ENCODE peak calls at places on chromosomes 12 and 14, in seven cellular contexts. O is tibial artery, F is K562, B is AG09309, I is cardiac muscle cell, N is Peyer's patch, G is thoracic aorta. Q is an unnamed sample.

GRCh38 chr12:107503129-107503850 is 182.3 kb upstream of the PWP1 start:
- DNase-seq in O (no peak), F (no peak), B (no peak), I (no peak), N (no peak), G (no peak), Q (no peak)

GRCh38 chr14:97143456-97143855 is 346.3 kb downstream of the VRK1 start:
- DNase-seq in O (no peak), F (no peak), B (no peak), I (no peak), N (no peak), G (no peak), Q (no peak)

GRCh38 chr14:50714452-50715073 is 46.5 kb upstream of the SAV1 start:
- DNase-seq in O (no peak), F (peak), B (no peak), I (peak), N (no peak), G (no peak), Q (no peak)

GRCh38 chr12:26863515-26863914 is 30.5 kb upstream of the ITPR2 start:
- DNase-seq in O (no peak), F (no peak), B (no peak), I (no peak), N (no peak), G (no peak), Q (no peak)

GRCh38 chr12:43255642-43256041 is 296.4 kb downstream of the ADAMTS20 start:
- DNase-seq in O (no peak), F (no peak), B (no peak), I (no peak), N (no peak), G (no peak), Q (no peak)

GRCh38 chr14:69242311-69243224 is 17.4 kb upstream of the GALNT16 start:
- DNase-seq in O (peak), F (peak), B (peak), I (peak), N (peak), G (no peak), Q (peak)

GRCh38 chr14:64701660-64702059 is 2.6 kb upstream of the PLEKHG3 start:
- DNase-seq in O (peak), F (no peak), B (no peak), I (no peak), N (no peak), G (no peak), Q (no peak)

GRCh38 chr12:10641735-10642500 is 28.5 kb upstream of the MAGOHB start:
- DNase-seq in O (no peak), F (no peak), B (no peak), I (no peak), N (no peak), G (no peak), Q (no peak)

GRCh38 chr12:571795-572531 is 91.3 kb downstream of the NINJ2 start:
- DNase-seq in O (peak), F (no peak), B (no peak), I (no peak), N (no peak), G (no peak), Q (no peak)

GRCh38 chr12:83945871-83946270 is 966.7 kb downstream of the SLC6A15 start:
- DNase-seq in O (no peak), F (no peak), B (peak), I (no peak), N (no peak), G (no peak), Q (no peak)

GRCh38 chr12:14814082-14814481 is at the start of gene SMCO3:
- DNase-seq in O (no peak), F (no peak), B (no peak), I (no peak), N (no peak), G (no peak), Q (no peak)

GRCh38 chr12:75660805-75661404 is 149.5 kb upstream of the KRR1 start:
- DNase-seq in O (no peak), F (no peak), B (no peak), I (no peak), N (no peak), G (no peak), Q (no peak)

GRCh38 chr12:57543666-57544065 is 3.3 kb downstream of the DCTN2 start:
- DNase-seq in O (peak), F (no peak), B (no peak), I (no peak), N (no peak), G (no peak), Q (no peak)

GRCh38 chr12:99281277-99281676 is 366.3 kb upstream of the GARIN6 start:
- DNase-seq in O (no peak), F (no peak), B (no peak), I (no peak), N (no peak), G (no peak), Q (no peak)

GRCh38 chr12:54579696-54580333 is 8.6 kb downstream of the PPP1R1A start:
- DNase-seq in O (peak), F (peak), B (no peak), I (peak), N (peak), G (peak), Q (peak)

GRCh38 chr14:105281354-105282097 is 19.3 kb downstream of the BRF1 start:
- DNase-seq in O (no peak), F (peak), B (peak), I (peak), N (no peak), G (no peak), Q (no peak)
- TF ChIP-seq CTCF in O (peak), F (peak), B (peak), I (peak), N (peak), G (peak), Q (peak)

GRCh38 chr12:122526683-122527477 is at the start of the genes KNTC1 and RSRC2:
- DNase-seq in O (peak), F (peak), B (peak), I (peak), N (peak), G (peak), Q (peak)
- TF ChIP-seq CTCF in O (no peak), F (no peak), B (no peak), I (no peak), N (no peak), G (no peak), Q (no peak)

GRCh38 chr12:6553051-6553868 is 2.6 kb downstream of the IFFO1 start:
- DNase-seq in O (peak), F (no peak), B (peak), I (no peak), N (no peak), G (no peak), Q (peak)

GRCh38 chr12:6554990-6555691 is 701 bp downstream of the IFFO1 start:
- DNase-seq in O (no peak), F (no peak), B (no peak), I (no peak), N (no peak), G (no peak), Q (no peak)

GRCh38 chr12:6552140-6552551 is 3.7 kb downstream of the IFFO1 start:
- DNase-seq in O (peak), F (no peak), B (no peak), I (peak), N (no peak), G (no peak), Q (no peak)

GRCh38 chr12:6556857-6557256 is 1.0 kb upstream of the IFFO1 start:
- DNase-seq in O (no peak), F (no peak), B (no peak), I (no peak), N (no peak), G (no peak), Q (no peak)

GRCh38 chr12:6554168-6554989 is 1.5 kb downstream of the IFFO1 start:
- DNase-seq in O (peak), F (peak), B (no peak), I (peak), N (peak), G (no peak), Q (peak)
- TF ChIP-seq CTCF in O (peak), F (peak), B (peak), I (peak), N (peak), G (peak), Q (peak)

GRCh38 chr14:21891921-21892320 is 218.3 kb upstream of the OR4E1 start:
- DNase-seq in O (no peak), F (no peak), B (no peak), I (no peak), N (no peak), G (no peak), Q (no peak)

DNA sequence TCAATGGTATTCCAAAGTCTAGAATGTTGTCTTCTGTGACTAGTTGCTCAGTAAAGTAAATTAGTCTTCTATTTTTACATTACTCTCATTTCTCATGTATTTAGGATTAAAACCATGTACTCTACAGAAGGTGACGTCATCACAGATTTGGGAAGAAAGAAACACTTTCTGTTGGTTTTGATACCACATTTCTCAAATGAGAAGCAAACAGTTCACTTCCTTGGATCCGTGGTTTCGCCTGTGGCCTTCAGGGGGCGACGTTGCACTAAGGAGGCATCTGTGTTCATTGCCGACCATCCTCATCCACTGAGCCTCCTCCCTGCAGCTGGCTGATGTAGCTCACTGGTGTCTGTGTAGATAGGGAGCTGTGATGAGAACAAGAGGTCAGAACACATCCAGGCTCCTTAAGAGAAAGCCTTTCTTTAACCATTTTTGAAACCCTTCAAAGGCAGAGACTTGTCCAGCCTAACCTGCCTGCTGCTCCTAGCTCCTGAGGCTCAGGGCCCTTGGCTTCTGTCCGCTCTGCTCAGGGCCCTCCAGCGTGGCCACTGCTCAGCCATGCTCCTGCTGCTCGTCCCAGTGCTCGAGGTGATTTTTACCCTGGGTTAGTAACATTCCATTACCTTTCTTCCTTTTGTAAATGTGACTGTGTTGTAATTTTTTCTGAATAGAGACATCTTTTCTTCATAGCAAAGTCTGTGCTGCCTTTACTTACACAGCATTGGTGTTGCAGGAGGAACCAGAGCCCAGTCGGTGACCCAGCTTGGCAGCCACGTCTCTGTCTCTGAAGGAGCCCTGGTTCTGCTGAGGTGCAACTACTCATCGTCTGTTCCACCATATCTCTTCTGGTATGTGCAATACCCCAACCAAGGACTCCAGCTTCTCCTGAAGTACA is 220.6 kb upstream of the OR4E1 start:
- DNase-seq in O (no peak), F (peak), B (no peak), I (peak), N (peak), G (no peak), Q (peak)
- TF ChIP-seq CTCF in O (no peak), F (no peak), B (no peak), I (peak), N (no peak), G (no peak), Q (peak)

GRCh38 chr12:67413577-67413976 is 144.4 kb downstream of the CAND1 start:
- DNase-seq in O (no peak), F (no peak), B (no peak), I (no peak), N (no peak), G (no peak), Q (peak)

GRCh38 chr12:67411562-67411961 is 142.4 kb downstream of the CAND1 start:
- DNase-seq in O (no peak), F (no peak), B (no peak), I (no peak), N (no peak), G (no peak), Q (no peak)

GRCh38 chr12:67419810-67420209 is 150.7 kb downstream of the CAND1 start:
- DNase-seq in O (no peak), F (no peak), B (no peak), I (no peak), N (no peak), G (no peak), Q (no peak)

GRCh38 chr12:67414011-67414715 is 145.0 kb downstream of the CAND1 start:
- DNase-seq in O (no peak), F (no peak), B (no peak), I (no peak), N (no peak), G (no peak), Q (no peak)

GRCh38 chr12:67415473-67415872 is 146.3 kb downstream of the CAND1 start:
- DNase-seq in O (no peak), F (peak), B (peak), I (peak), N (no peak), G (no peak), Q (no peak)
- TF ChIP-seq CTCF in O (peak), F (peak), B (peak), I (peak), N (no peak), G (no peak), Q (no peak)

DNA sequence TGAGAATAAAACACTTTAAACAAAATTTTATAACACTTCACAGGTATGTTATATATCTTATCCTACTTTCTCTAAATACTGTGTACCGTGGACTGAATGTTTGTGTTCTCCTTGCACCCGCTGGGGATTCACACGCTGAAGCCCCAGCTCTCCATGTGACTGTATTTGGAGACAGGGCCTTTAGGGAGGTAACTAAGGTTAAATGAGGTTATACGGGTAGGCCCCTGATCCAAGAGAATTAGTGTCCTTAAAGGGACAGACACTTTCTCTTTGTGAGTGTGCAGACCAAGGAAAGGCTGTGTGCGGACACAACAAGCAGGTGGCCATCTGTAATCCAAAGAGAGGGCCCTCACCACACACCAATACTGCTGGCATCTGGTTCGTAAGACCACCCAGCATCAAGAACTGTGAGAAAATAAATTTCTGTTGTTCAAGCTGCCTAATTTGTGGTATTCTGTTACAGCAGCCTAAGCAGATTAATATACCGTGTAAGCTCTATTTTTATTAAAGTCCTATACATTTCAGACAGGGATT is 70.1 kb upstream of the TTC7B start:
- DNase-seq in O (no peak), F (peak), B (no peak), I (no peak), N (no peak), G (no peak), Q (no peak)
- TF ChIP-seq CTCF in O (no peak), F (no peak), B (no peak), I (no peak), N (no peak), G (no peak), Q (no peak)

DNA sequence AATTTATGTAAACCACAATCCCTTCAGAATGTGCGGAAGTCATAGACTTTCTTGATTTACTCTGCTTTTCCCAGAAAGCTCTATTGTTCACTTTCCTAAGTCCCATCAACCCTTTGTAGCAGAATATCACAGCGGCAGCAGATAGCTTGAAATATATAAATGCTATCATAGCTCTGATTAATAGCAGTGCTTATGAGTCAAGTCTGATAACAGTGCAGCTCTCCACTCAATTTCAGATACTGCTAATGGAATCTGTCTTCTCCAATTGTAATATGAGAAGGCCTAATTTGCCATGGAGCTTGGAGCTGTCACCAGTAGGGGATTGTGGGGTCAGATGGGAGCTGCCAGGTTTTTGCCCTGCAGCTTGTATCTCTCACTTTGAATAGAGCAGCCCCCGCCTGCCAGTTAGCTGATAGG is 10.9 kb downstream of the TMEM260 start:
- DNase-seq in O (no peak), F (no peak), B (no peak), I (peak), N (no peak), G (no peak), Q (peak)
- TF ChIP-seq CTCF in O (no peak), F (no peak), B (no peak), I (no peak), N (no peak), G (no peak), Q (no peak)

DNA sequence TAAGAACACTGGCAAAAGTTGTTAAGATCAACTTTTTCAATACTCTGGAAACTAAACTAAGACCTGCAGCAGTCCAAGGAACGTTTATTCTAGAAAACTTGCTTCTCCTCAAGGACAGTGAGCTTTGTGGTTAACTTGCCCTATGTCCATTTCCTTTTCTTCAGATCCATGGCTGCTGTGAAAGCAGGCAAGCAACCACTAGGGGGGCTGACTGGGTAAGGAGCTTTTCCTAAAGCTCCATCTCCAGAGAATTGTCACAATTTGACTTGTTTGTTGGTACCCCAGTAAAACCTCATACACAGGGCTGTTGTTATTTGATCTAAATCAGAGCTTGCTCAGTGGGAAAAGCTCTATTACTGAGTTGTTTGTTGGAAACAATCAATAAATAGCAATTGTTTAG is 10.1 kb upstream of the RPL10L start:
- DNase-seq in O (no peak), F (no peak), B (no peak), I (no peak), N (no peak), G (no peak), Q (no peak)
- TF ChIP-seq CTCF in O (no peak), F (no peak), B (no peak), I (no peak), N (no peak), G (no peak), Q (peak)

DNA sequence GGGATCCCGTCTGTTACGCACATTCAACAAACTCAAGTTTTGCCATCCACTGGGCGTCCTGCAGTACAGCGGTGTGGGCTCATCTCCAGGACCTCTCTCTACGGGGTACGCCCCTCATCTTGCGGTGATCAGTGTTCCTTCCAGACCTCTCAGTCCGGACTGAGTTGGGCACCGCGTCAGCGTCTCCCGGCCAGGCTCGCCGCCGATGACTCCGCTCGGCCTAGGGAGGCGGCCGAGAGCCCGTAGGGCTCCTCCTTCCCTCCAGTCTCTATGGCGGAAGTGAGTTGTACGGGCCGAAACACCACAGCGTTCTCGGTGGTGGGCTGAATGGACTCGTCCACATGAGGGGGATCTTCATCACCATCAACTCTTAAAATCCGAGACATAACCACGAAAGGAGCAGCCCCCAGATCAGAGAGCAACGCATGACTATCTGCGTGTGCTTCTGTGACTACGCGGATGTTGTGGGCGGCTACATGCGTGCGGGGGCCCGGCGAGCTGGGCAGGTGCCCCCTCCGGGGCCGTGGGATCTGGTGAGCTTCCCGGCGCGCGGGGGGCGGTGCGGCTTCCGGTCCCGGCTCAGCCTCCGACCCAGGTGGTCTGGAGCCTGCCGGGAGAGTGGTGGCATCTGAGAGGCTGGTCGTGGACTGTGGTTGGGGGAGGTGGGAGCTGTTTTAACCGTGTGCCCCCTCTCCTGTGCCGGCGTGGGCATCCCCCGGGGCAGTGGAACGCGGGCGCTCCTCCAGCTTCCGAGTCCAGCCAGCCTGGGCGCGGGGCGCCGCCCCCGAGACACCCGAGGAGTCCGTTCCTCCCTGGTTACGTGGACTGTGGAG is at the start of gene ATG101:
- DNase-seq in O (peak), F (peak), B (peak), I (peak), N (peak), G (peak), Q (peak)
- TF ChIP-seq CTCF in O (peak), F (peak), B (peak), I (peak), N (peak), G (peak), Q (peak)

GRCh38 chr12:51027342-51027835 is 1.2 kb upstream of the SLC11A2 start:
- DNase-seq in O (no peak), F (no peak), B (no peak), I (no peak), N (no peak), G (no peak), Q (no peak)

GRCh38 chr12:51028811-51029146 is 2.6 kb upstream of the SLC11A2 start:
- DNase-seq in O (no peak), F (no peak), B (no peak), I (no peak), N (no peak), G (no peak), Q (no peak)

GRCh38 chr12:51025182-51025747 is 919 bp downstream of the SLC11A2 start:
- DNase-seq in O (no peak), F (no peak), B (no peak), I (no peak), N (no peak), G (no peak), Q (no peak)

GRCh38 chr12:51025748-51026654 is at the start of gene SLC11A2:
- DNase-seq in O (peak), F (peak), B (peak), I (peak), N (peak), G (peak), Q (peak)

DNA sequence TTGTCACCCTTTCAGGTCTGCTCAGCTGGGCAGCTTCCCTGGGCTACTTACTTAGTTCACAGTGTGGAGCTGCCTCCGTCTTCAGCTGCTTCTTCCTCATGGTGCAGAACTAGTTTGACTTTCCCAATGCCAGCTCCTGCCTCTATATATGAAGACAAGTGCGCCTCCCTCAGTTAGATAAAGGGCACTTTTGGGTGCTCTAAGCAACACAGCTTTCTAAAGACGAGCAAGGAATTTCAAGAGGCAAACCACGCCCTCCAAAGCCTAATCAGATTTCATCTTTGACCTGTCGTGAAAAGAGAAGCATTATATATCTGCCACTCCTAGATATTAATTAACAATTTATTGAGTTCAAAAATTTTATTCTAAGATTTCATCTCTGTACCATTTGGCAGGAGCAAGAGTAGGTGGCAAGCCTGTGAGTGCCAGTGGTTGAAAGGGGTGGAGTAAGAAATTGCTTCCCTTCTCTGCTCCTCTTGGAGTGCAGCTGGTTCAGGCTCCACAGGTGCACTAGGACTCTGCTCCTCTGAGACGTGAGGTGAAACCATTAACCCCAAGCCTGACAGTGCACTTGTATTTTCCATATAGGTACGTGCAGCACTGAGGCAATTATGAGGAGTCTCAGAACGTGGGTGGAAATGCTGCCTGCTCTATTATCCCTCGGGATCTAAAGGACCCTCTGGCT is 2.1 kb upstream of the SLC11A2 start:
- DNase-seq in O (no peak), F (peak), B (no peak), I (peak), N (no peak), G (no peak), Q (no peak)
- TF ChIP-seq CTCF in O (peak), F (peak), B (peak), I (peak), N (no peak), G (no peak), Q (no peak)